ENCODE peak calls at places on chromosomes 7 and 10, in ten cellular contexts. One of them, this sample, is unnamed.

GRCh38 chr7:5492249-5493020 is 68.8 kb upstream of the TNRC18 start:
- DNase-seq in retina: no peak
- DNase-seq in LHCN-M2: no peak
- DNase-seq in non-pigmented ciliary epithelial cell: no peak
- DNase-seq in stimulated activated CD8-positive, alpha-beta memory T cell treated with anti-CD3 and anti-CD28 coated beads, Interleukin-4, amount 100 ng/mL, for 1 hour: no peak
- DNase-seq in T-helper 2 cell: no peak
- DNase-seq in NCI-H2081: no peak
- DNase-seq in NCI-H226: no peak
- DNase-seq in fibroblast of the conjunctiva: no peak
- DNase-seq in stimulated activated CD4-positive, alpha-beta T cell treated with anti-CD3 and anti-CD28 coated beads, Interleukin-12 subunit alpha, Interleukin-12 subunit beta, amount 100 ng/mL, for 48 hours: no peak
- DNase-seq in this sample: no peak

GRCh38 chr10:21406595-21407218 is 118.8 kb downstream of the SKIDA1 start:
- DNase-seq in retina: no peak
- DNase-seq in LHCN-M2: no peak
- DNase-seq in non-pigmented ciliary epithelial cell: no peak
- DNase-seq in stimulated activated CD8-positive, alpha-beta memory T cell treated with anti-CD3 and anti-CD28 coated beads, Interleukin-4, amount 100 ng/mL, for 1 hour: no peak
- DNase-seq in T-helper 2 cell: peak
- DNase-seq in NCI-H2081: no peak
- DNase-seq in NCI-H226: peak
- DNase-seq in fibroblast of the conjunctiva: no peak
- DNase-seq in stimulated activated CD4-positive, alpha-beta T cell treated with anti-CD3 and anti-CD28 coated beads, Interleukin-12 subunit alpha, Interleukin-12 subunit beta, amount 100 ng/mL, for 48 hours: no peak
- DNase-seq in this sample: no peak

GRCh38 chr7:5507026-5507425 is 83.4 kb upstream of the TNRC18 start:
- DNase-seq in retina: no peak
- DNase-seq in LHCN-M2: no peak
- DNase-seq in non-pigmented ciliary epithelial cell: no peak
- DNase-seq in stimulated activated CD8-positive, alpha-beta memory T cell treated with anti-CD3 and anti-CD28 coated beads, Interleukin-4, amount 100 ng/mL, for 1 hour: no peak
- DNase-seq in T-helper 2 cell: no peak
- DNase-seq in NCI-H2081: no peak
- DNase-seq in NCI-H226: peak
- DNase-seq in fibroblast of the conjunctiva: no peak
- DNase-seq in stimulated activated CD4-positive, alpha-beta T cell treated with anti-CD3 and anti-CD28 coated beads, Interleukin-12 subunit alpha, Interleukin-12 subunit beta, amount 100 ng/mL, for 48 hours: no peak
- DNase-seq in this sample: no peak

GRCh38 chr10:125633517-125633999 is 49.4 kb downstream of the TEX36 start:
- DNase-seq in retina: no peak
- DNase-seq in LHCN-M2: peak
- DNase-seq in non-pigmented ciliary epithelial cell: no peak
- DNase-seq in stimulated activated CD8-positive, alpha-beta memory T cell treated with anti-CD3 and anti-CD28 coated beads, Interleukin-4, amount 100 ng/mL, for 1 hour: no peak
- DNase-seq in T-helper 2 cell: no peak
- DNase-seq in NCI-H2081: no peak
- DNase-seq in NCI-H226: no peak
- DNase-seq in fibroblast of the conjunctiva: no peak
- DNase-seq in stimulated activated CD4-positive, alpha-beta T cell treated with anti-CD3 and anti-CD28 coated beads, Interleukin-12 subunit alpha, Interleukin-12 subunit beta, amount 100 ng/mL, for 48 hours: no peak
- DNase-seq in this sample: no peak

GRCh38 chr7:27842094-27842493 is 102.1 kb downstream of the TAX1BP1 start:
- DNase-seq in retina: peak
- DNase-seq in LHCN-M2: no peak
- DNase-seq in non-pigmented ciliary epithelial cell: no peak
- DNase-seq in stimulated activated CD8-positive, alpha-beta memory T cell treated with anti-CD3 and anti-CD28 coated beads, Interleukin-4, amount 100 ng/mL, for 1 hour: no peak
- DNase-seq in T-helper 2 cell: no peak
- DNase-seq in NCI-H2081: no peak
- DNase-seq in NCI-H226: no peak
- DNase-seq in fibroblast of the conjunctiva: no peak
- DNase-seq in stimulated activated CD4-positive, alpha-beta T cell treated with anti-CD3 and anti-CD28 coated beads, Interleukin-12 subunit alpha, Interleukin-12 subunit beta, amount 100 ng/mL, for 48 hours: no peak
- DNase-seq in this sample: no peak

GRCh38 chr7:26958834-26959233 is 94.4 kb upstream of the SKAP2 start:
- DNase-seq in retina: no peak
- DNase-seq in LHCN-M2: peak
- DNase-seq in non-pigmented ciliary epithelial cell: peak
- DNase-seq in stimulated activated CD8-positive, alpha-beta memory T cell treated with anti-CD3 and anti-CD28 coated beads, Interleukin-4, amount 100 ng/mL, for 1 hour: no peak
- DNase-seq in T-helper 2 cell: no peak
- DNase-seq in NCI-H2081: no peak
- DNase-seq in NCI-H226: peak
- DNase-seq in fibroblast of the conjunctiva: peak
- DNase-seq in stimulated activated CD4-positive, alpha-beta T cell treated with anti-CD3 and anti-CD28 coated beads, Interleukin-12 subunit alpha, Interleukin-12 subunit beta, amount 100 ng/mL, for 48 hours: no peak
- DNase-seq in this sample: no peak

GRCh38 chr10:125149278-125150047 is 10.9 kb downstream of the CTBP2 start:
- DNase-seq in retina: no peak
- DNase-seq in LHCN-M2: peak
- DNase-seq in non-pigmented ciliary epithelial cell: peak
- DNase-seq in stimulated activated CD8-positive, alpha-beta memory T cell treated with anti-CD3 and anti-CD28 coated beads, Interleukin-4, amount 100 ng/mL, for 1 hour: no peak
- DNase-seq in T-helper 2 cell: no peak
- DNase-seq in NCI-H2081: peak
- DNase-seq in NCI-H226: no peak
- DNase-seq in fibroblast of the conjunctiva: peak
- DNase-seq in stimulated activated CD4-positive, alpha-beta T cell treated with anti-CD3 and anti-CD28 coated beads, Interleukin-12 subunit alpha, Interleukin-12 subunit beta, amount 100 ng/mL, for 48 hours: no peak
- DNase-seq in this sample: no peak

GRCh38 chr10:110946496-110946895 is 27.1 kb downstream of the SHOC2 start:
- DNase-seq in retina: no peak
- DNase-seq in LHCN-M2: no peak
- DNase-seq in non-pigmented ciliary epithelial cell: no peak
- DNase-seq in stimulated activated CD8-positive, alpha-beta memory T cell treated with anti-CD3 and anti-CD28 coated beads, Interleukin-4, amount 100 ng/mL, for 1 hour: no peak
- DNase-seq in T-helper 2 cell: no peak
- DNase-seq in NCI-H2081: no peak
- DNase-seq in NCI-H226: no peak
- DNase-seq in fibroblast of the conjunctiva: no peak
- DNase-seq in stimulated activated CD4-positive, alpha-beta T cell treated with anti-CD3 and anti-CD28 coated beads, Interleukin-12 subunit alpha, Interleukin-12 subunit beta, amount 100 ng/mL, for 48 hours: no peak
- DNase-seq in this sample: no peak

GRCh38 chr10:132326925-132327324 is 5.1 kb upstream of the LRRC27 start:
- DNase-seq in retina: no peak
- DNase-seq in LHCN-M2: no peak
- DNase-seq in non-pigmented ciliary epithelial cell: no peak
- DNase-seq in stimulated activated CD8-positive, alpha-beta memory T cell treated with anti-CD3 and anti-CD28 coated beads, Interleukin-4, amount 100 ng/mL, for 1 hour: no peak
- DNase-seq in T-helper 2 cell: no peak
- DNase-seq in NCI-H2081: no peak
- DNase-seq in NCI-H226: no peak
- DNase-seq in fibroblast of the conjunctiva: no peak
- DNase-seq in stimulated activated CD4-positive, alpha-beta T cell treated with anti-CD3 and anti-CD28 coated beads, Interleukin-12 subunit alpha, Interleukin-12 subunit beta, amount 100 ng/mL, for 48 hours: no peak
- DNase-seq in this sample: no peak

GRCh38 chr7:106187613-106188350 is 75.7 kb upstream of the SYPL1 start:
- DNase-seq in retina: no peak
- DNase-seq in LHCN-M2: no peak
- DNase-seq in non-pigmented ciliary epithelial cell: peak
- DNase-seq in stimulated activated CD8-positive, alpha-beta memory T cell treated with anti-CD3 and anti-CD28 coated beads, Interleukin-4, amount 100 ng/mL, for 1 hour: no peak
- DNase-seq in T-helper 2 cell: no peak
- DNase-seq in NCI-H2081: no peak
- DNase-seq in NCI-H226: no peak
- DNase-seq in fibroblast of the conjunctiva: no peak
- DNase-seq in stimulated activated CD4-positive, alpha-beta T cell treated with anti-CD3 and anti-CD28 coated beads, Interleukin-12 subunit alpha, Interleukin-12 subunit beta, amount 100 ng/mL, for 48 hours: no peak
- DNase-seq in this sample: no peak

GRCh38 chr7:106114735-106115383 is 2.7 kb upstream of the SYPL1 start:
- DNase-seq in retina: no peak
- DNase-seq in LHCN-M2: peak
- DNase-seq in non-pigmented ciliary epithelial cell: no peak
- DNase-seq in stimulated activated CD8-positive, alpha-beta memory T cell treated with anti-CD3 and anti-CD28 coated beads, Interleukin-4, amount 100 ng/mL, for 1 hour: no peak
- DNase-seq in T-helper 2 cell: peak
- DNase-seq in NCI-H2081: no peak
- DNase-seq in NCI-H226: no peak
- DNase-seq in fibroblast of the conjunctiva: no peak
- DNase-seq in stimulated activated CD4-positive, alpha-beta T cell treated with anti-CD3 and anti-CD28 coated beads, Interleukin-12 subunit alpha, Interleukin-12 subunit beta, amount 100 ng/mL, for 48 hours: peak
- DNase-seq in this sample: no peak

GRCh38 chr10:76433161-76434005 is 1002.0 kb downstream of the LRMDA start:
- DNase-seq in retina: peak
- DNase-seq in LHCN-M2: no peak
- DNase-seq in non-pigmented ciliary epithelial cell: no peak
- DNase-seq in stimulated activated CD8-positive, alpha-beta memory T cell treated with anti-CD3 and anti-CD28 coated beads, Interleukin-4, amount 100 ng/mL, for 1 hour: no peak
- DNase-seq in T-helper 2 cell: no peak
- DNase-seq in NCI-H2081: peak
- DNase-seq in NCI-H226: peak
- DNase-seq in fibroblast of the conjunctiva: no peak
- DNase-seq in stimulated activated CD4-positive, alpha-beta T cell treated with anti-CD3 and anti-CD28 coated beads, Interleukin-12 subunit alpha, Interleukin-12 subunit beta, amount 100 ng/mL, for 48 hours: no peak
- DNase-seq in this sample: no peak

GRCh38 chr7:414681-415560 is 104.7 kb downstream of the PDGFA start:
- DNase-seq in retina: no peak
- DNase-seq in LHCN-M2: no peak
- DNase-seq in non-pigmented ciliary epithelial cell: no peak
- DNase-seq in stimulated activated CD8-positive, alpha-beta memory T cell treated with anti-CD3 and anti-CD28 coated beads, Interleukin-4, amount 100 ng/mL, for 1 hour: no peak
- DNase-seq in T-helper 2 cell: no peak
- DNase-seq in NCI-H2081: no peak
- DNase-seq in NCI-H226: no peak
- DNase-seq in fibroblast of the conjunctiva: no peak
- DNase-seq in stimulated activated CD4-positive, alpha-beta T cell treated with anti-CD3 and anti-CD28 coated beads, Interleukin-12 subunit alpha, Interleukin-12 subunit beta, amount 100 ng/mL, for 48 hours: no peak
- DNase-seq in this sample: no peak

GRCh38 chr10:117477241-117477947 is 65.2 kb upstream of the EMX2 start:
- DNase-seq in retina: no peak
- DNase-seq in LHCN-M2: no peak
- DNase-seq in non-pigmented ciliary epithelial cell: no peak
- DNase-seq in stimulated activated CD8-positive, alpha-beta memory T cell treated with anti-CD3 and anti-CD28 coated beads, Interleukin-4, amount 100 ng/mL, for 1 hour: no peak
- DNase-seq in T-helper 2 cell: no peak
- DNase-seq in NCI-H2081: no peak
- DNase-seq in NCI-H226: no peak
- DNase-seq in fibroblast of the conjunctiva: no peak
- DNase-seq in stimulated activated CD4-positive, alpha-beta T cell treated with anti-CD3 and anti-CD28 coated beads, Interleukin-12 subunit alpha, Interleukin-12 subunit beta, amount 100 ng/mL, for 48 hours: no peak
- DNase-seq in this sample: no peak

GRCh38 chr7:155230169-155230593 is 67.5 kb upstream of the INSIG1 start:
- DNase-seq in retina: peak
- DNase-seq in LHCN-M2: peak
- DNase-seq in non-pigmented ciliary epithelial cell: peak
- DNase-seq in stimulated activated CD8-positive, alpha-beta memory T cell treated with anti-CD3 and anti-CD28 coated beads, Interleukin-4, amount 100 ng/mL, for 1 hour: no peak
- DNase-seq in T-helper 2 cell: no peak
- DNase-seq in NCI-H2081: no peak
- DNase-seq in NCI-H226: peak
- DNase-seq in fibroblast of the conjunctiva: peak
- DNase-seq in stimulated activated CD4-positive, alpha-beta T cell treated with anti-CD3 and anti-CD28 coated beads, Interleukin-12 subunit alpha, Interleukin-12 subunit beta, amount 100 ng/mL, for 48 hours: no peak
- DNase-seq in this sample: peak

GRCh38 chr10:34213193-34213804 is 601.8 kb downstream of the PARD3 start:
- DNase-seq in retina: no peak
- DNase-seq in LHCN-M2: no peak
- DNase-seq in non-pigmented ciliary epithelial cell: no peak
- DNase-seq in stimulated activated CD8-positive, alpha-beta memory T cell treated with anti-CD3 and anti-CD28 coated beads, Interleukin-4, amount 100 ng/mL, for 1 hour: no peak
- DNase-seq in T-helper 2 cell: no peak
- DNase-seq in NCI-H2081: no peak
- DNase-seq in NCI-H226: no peak
- DNase-seq in fibroblast of the conjunctiva: no peak
- DNase-seq in stimulated activated CD4-positive, alpha-beta T cell treated with anti-CD3 and anti-CD28 coated beads, Interleukin-12 subunit alpha, Interleukin-12 subunit beta, amount 100 ng/mL, for 48 hours: no peak
- DNase-seq in this sample: no peak